ENCODE peak calls at places on chromosomes 12 and 14, in four cellular contexts. E, A, N and O are unnamed samples.

GRCh38 chr12:94801736-94802135 is 151.4 kb upstream of the TMCC3 start:
- DNase-seq in E (no peak), A (no peak), N (no peak), O (no peak)

GRCh38 chr12:108461071-108461670 is 53.9 kb upstream of the FICD start:
- DNase-seq in E (no peak), A (no peak), N (no peak), O (no peak)

GRCh38 chr12:131258396-131258795 is 304.7 kb downstream of the ADGRD1 start:
- DNase-seq in E (no peak), A (no peak), N (no peak), O (no peak)

GRCh38 chr14:102578821-102579220 is 13.6 kb upstream of the RCOR1 start:
- DNase-seq in E (no peak), A (no peak), N (no peak), O (no peak)

GRCh38 chr14:65791551-65791981 is 379.0 kb downstream of the FUT8 start:
- DNase-seq in E (no peak), A (peak; percentile 45), N (peak; percentile 63), O (peak; percentile 15)

GRCh38 chr12:30304528-30304927 is 391.1 kb downstream of the IPO8 start:
- DNase-seq in E (no peak), A (no peak), N (no peak), O (no peak)

GRCh38 chr12:110256780-110257431 is 24.1 kb upstream of the ATP2A2 start:
- DNase-seq in E (no peak), A (no peak), N (peak; percentile 85), O (no peak)

GRCh38 chr14:20615996-20616395 is 24.8 kb upstream of the RNASE12 start:
- DNase-seq in E (no peak), A (no peak), N (no peak), O (no peak)

GRCh38 chr14:105064721-105065143 is 498 bp downstream of the GPR132 start:
- DNase-seq in E (peak; percentile 47), A (peak; percentile 69), N (peak; percentile 38), O (no peak)

GRCh38 chr12:65965358-65965757 is 141.1 kb downstream of the HMGA2 start:
- DNase-seq in E (no peak), A (peak; percentile 93), N (no peak), O (peak; percentile 53)

GRCh38 chr14:80942158-80942738 is 710 bp upstream of the CEP128 start:
- DNase-seq in E (no peak), A (no peak), N (no peak), O (no peak)

GRCh38 chr12:99810718-99811593 is 163.4 kb downstream of the GARIN6 start:
- DNase-seq in E (no peak), A (peak; percentile 18), N (peak; percentile 37), O (no peak)

GRCh38 chr14:62168564-62169155 is 406.4 kb downstream of the SNAPC1 start:
- DNase-seq in E (no peak), A (no peak), N (peak; percentile 2), O (no peak)

GRCh38 chr14:60651051-60651935 is 2.0 kb upstream of the SIX1 start:
- DNase-seq in E (no peak), A (no peak), N (no peak), O (no peak)

GRCh38 chr12:129614221-129614885 is 289.5 kb downstream of the TMEM132D start:
- DNase-seq in E (no peak), A (no peak), N (no peak), O (no peak)

GRCh38 chr14:105914738-105915385 is 388.5 kb downstream of the TMEM121 start:
- DNase-seq in E (no peak), A (no peak), N (no peak), O (no peak)

GRCh38 chr12:110971189-110971920 is 51.0 kb upstream of the MYL2 start:
- DNase-seq in E (no peak), A (no peak), N (no peak), O (no peak)

GRCh38 chr12:28961948-28962384 is 187.1 kb upstream of the FAR2 start:
- DNase-seq in E (no peak), A (no peak), N (peak; percentile 70), O (no peak)

GRCh38 chr12:105705765-105706164 is 375.3 kb downstream of the C12orf75 start:
- DNase-seq in E (peak; percentile 53), A (peak; percentile 67), N (peak; percentile 81), O (no peak)

GRCh38 chr14:64656986-64657385 is 47.2 kb upstream of the PLEKHG3 start:
- DNase-seq in E (peak; percentile 47), A (no peak), N (peak; percentile 85), O (peak; percentile 66)

GRCh38 chr14:51294951-51295350 is 54.9 kb downstream of the TMX1 start:
- DNase-seq in E (no peak), A (no peak), N (no peak), O (no peak)

GRCh38 chr14:70890842-70891442 is 16.3 kb upstream of the PCNX1 start:
- DNase-seq in E (no peak), A (no peak), N (no peak), O (no peak)

GRCh38 chr14:95609398-95609990 is 74.6 kb downstream of the GLRX5 start:
- DNase-seq in E (no peak), A (peak; percentile 23), N (peak; percentile 19), O (no peak)

GRCh38 chr12:101862245-101862644 is 15.1 kb upstream of the DRAM1 start:
- DNase-seq in E (no peak), A (no peak), N (no peak), O (no peak)

GRCh38 chr12:49293056-49293956 is 1.6 kb upstream of the PRPH start:
- DNase-seq in E (no peak), A (no peak), N (peak; percentile 58), O (no peak)

GRCh38 chr12:27988594-27989233 is 16.2 kb upstream of the PTHLH start:
- DNase-seq in E (no peak), A (peak; percentile 42), N (no peak), O (no peak)

GRCh38 chr12:78933014-78933413 is 68.4 kb downstream of the SYT1 start:
- DNase-seq in E (no peak), A (peak; percentile 23), N (no peak), O (no peak)

GRCh38 chr12:56104815-56105476 is 587 bp downstream of the PA2G4 start:
- DNase-seq in E (no peak), A (no peak), N (no peak), O (no peak)

GRCh38 chr12:21336656-21337055 is 1.9 kb upstream of the SLCO1A2 start:
- DNase-seq in E (no peak), A (no peak), N (no peak), O (no peak)

GRCh38 chr12:13100610-13100881 is 2.9 kb downstream of the GSG1 start:
- DNase-seq in E (no peak), A (no peak), N (no peak), O (no peak)

GRCh38 chr12:65634061-65634460 is 190.2 kb upstream of the HMGA2 start:
- DNase-seq in E (no peak), A (no peak), N (no peak), O (no peak)

GRCh38 chr14:24430143-24430681 is 458 bp downstream of the KHNYN start:
- DNase-seq in E (peak; percentile 82), A (peak; percentile 66), N (peak; percentile 92), O (peak; percentile 37)

GRCh38 chr14:34460841-34461240 is 1.2 kb downstream of the SPTSSA start:
- DNase-seq in E (no peak), A (peak; percentile 77), N (peak; percentile 48), O (no peak)

GRCh38 chr14:34461334-34462131 is 507 bp downstream of the SPTSSA start:
- DNase-seq in E (peak; percentile 65), A (peak; percentile 52), N (peak; percentile 55), O (no peak)

GRCh38 chr14:34457186-34457585 is 4.9 kb downstream of the SPTSSA start:
- DNase-seq in E (no peak), A (no peak), N (no peak), O (no peak)

GRCh38 chr14:34462132-34462893 is at the start of gene SPTSSA:
- DNase-seq in E (peak; percentile 96), A (peak; percentile 87), N (peak; percentile 95), O (peak; percentile 75)

GRCh38 chr14:34460295-34460694 is 1.7 kb downstream of the SPTSSA start:
- DNase-seq in E (no peak), A (no peak), N (no peak), O (no peak)
- H3K4me3 ChIP-seq in E (peak overlapping the region; percentile 75), A (peak overlapping the region; percentile 82), N (no peak overlapping the region), O (peak overlapping the region; percentile 83)

DNA sequence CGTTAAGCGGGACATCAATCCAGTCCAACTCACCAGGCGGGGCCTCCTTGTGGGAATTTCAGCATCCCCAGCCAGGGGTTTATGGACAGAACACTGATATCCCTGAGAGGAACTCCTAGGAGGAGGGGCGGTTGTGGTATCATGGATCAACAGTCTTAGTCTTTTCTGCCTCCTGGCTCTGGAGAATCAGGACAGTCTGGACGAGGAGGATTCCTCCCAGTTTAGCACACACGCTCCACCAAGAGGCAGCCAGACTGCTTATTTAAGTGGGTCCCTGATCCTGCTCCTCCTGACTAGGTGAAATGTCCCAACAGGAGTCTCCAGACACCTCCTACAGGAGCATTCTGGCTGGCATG is 10.4 kb upstream of the ZNF705A start:
- DNase-seq in E (no peak), A (no peak), N (no peak), O (no peak)
- H3K4me3 ChIP-seq in E (no peak overlapping the region), A (no peak overlapping the region), N (no peak overlapping the region), O (peak overlapping the region; percentile 5)

DNA sequence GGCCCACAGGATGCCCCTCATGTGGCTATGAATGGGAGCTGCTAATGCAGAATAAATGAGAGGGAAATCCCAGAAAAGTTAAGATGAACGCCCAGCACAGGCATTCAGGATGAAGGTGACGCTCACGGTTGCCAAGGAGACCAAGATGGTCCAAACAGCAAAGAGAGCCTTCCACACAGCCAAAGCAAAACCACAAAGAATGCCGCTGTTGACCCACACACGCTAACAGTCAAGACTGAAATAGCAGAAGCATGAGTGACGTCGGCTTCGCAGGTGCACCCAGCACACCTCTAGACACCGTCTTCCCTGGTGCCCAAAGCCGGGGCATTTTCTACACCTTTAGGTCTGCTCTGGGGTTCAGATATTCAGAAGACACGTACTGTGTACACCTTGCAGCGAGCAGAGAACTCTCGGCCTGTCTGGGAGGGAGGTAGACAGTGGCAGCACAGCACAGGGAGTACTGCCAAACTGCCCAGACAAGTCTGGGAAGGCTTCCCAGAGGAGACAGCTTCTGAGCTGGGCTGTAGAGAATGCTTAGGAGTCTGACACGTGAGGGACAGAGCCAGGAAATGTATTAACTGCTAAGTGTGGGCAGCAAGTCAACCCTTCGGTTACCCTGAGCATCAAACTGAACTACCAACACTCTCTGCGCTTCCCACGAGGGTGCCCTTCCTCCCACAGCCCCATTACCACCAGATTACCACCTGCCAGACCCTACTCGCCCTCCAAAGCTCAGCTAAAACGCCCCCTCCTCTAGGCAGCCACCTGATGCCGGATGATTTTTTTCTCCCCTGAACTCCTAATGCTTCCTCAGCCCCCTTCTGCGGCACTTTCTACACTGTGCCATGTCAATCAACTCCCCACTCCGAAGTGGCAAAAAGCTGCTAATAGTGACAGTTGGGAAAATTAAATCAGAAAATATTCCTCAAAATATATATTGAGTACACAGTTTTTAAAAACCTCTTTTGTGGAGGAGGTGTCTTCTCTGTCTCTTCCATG is 50.1 kb downstream of the CCDC88C start:
- DNase-seq in E (peak; percentile 77), A (peak; percentile 66), N (peak; percentile 26), O (no peak)
- H3K4me3 ChIP-seq in E (no peak overlapping the region), A (no peak overlapping the region), N (no peak overlapping the region), O (no peak overlapping the region)

DNA sequence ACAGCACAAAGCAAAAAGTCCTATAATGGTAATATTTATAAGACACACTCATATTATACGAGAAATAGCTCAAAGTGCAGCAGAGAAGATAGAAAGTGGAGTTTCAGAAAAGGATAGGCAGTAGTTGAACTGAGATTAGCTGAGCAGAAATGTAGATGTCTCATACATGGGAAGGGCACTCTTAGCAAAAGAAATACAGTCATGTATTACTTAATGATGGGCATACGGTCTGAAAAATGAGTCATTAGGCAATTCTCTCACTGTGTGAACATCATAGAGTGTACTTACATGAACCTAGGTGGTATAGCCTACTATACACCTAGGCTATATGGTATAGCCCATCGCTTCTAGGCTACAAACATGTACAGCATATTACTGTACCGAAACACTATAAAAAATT is 671.3 kb downstream of the RPS29 start:
- DNase-seq in E (no peak), A (no peak), N (no peak), O (no peak)
- H3K4me3 ChIP-seq in E (no peak overlapping the region), A (no peak overlapping the region), N (no peak overlapping the region), O (no peak overlapping the region)